ENCODE peak calls at places on chromosomes 16 and 17, in seven cellular contexts. M, H, L, B, J, U and Z are unnamed samples.

GRCh38 chr16:7246578-7246977 is 86.1 kb upstream of the RBFOX1 start:
- DNase-seq in M (no peak), B (no peak), U (no peak), H (peak), J (no peak), L (no peak), Z (peak)

GRCh38 chr16:23999663-24000062 is 163.9 kb downstream of the PRKCB start:
- DNase-seq in M (no peak), U (no peak), J (no peak), H (no peak), B (peak), L (no peak), Z (no peak)

GRCh38 chr16:102060-102855 is 24.2 kb downstream of the MPG start:
- DNase-seq in B (no peak), H (no peak), L (no peak), J (no peak), M (no peak), U (no peak), Z (no peak)

GRCh38 chr17:6578491-6578890 is 22.1 kb upstream of the PITPNM3 start:
- DNase-seq in L (no peak), B (no peak), U (no peak), H (no peak), M (no peak), J (no peak), Z (no peak)

GRCh38 chr17:40453881-40454630 is 10.8 kb downstream of the IGFBP4 start:
- DNase-seq in J (no peak), L (no peak), M (no peak), U (no peak), H (no peak), B (no peak), Z (no peak)

GRCh38 chr16:64870859-64871258 is 251.0 kb downstream of the CDH11 start:
- DNase-seq in J (no peak), B (no peak), U (no peak), L (peak), M (no peak), H (no peak), Z (no peak)

GRCh38 chr16:50668368-50669008 is 12.6 kb downstream of the SNX20 start:
- DNase-seq in H (no peak), L (no peak), J (no peak), U (peak), M (no peak), B (no peak), Z (no peak)

GRCh38 chr17:31573861-31574260 is 182.4 kb downstream of the RAB11FIP4 start:
- DNase-seq in B (no peak), U (no peak), H (no peak), L (peak), J (no peak), M (no peak), Z (no peak)

GRCh38 chr17:49086649-49087048 is 45.9 kb upstream of the B4GALNT2 start:
- DNase-seq in B (no peak), U (no peak), M (no peak), L (no peak), H (no peak), J (no peak), Z (no peak)

GRCh38 chr17:74457146-74457819 is 9.2 kb upstream of the CD300A start:
- DNase-seq in L (peak), M (peak), U (peak), J (peak), B (no peak), H (peak), Z (peak)

GRCh38 chr17:50280068-50280467 is 5.8 kb downstream of the TMEM92 start:
- DNase-seq in J (peak), B (no peak), M (peak), H (no peak), U (no peak), L (no peak), Z (peak)

GRCh38 chr17:82231562-82232321 is 2.9 kb downstream of the SLC16A3 start:
- DNase-seq in M (no peak), U (peak), H (peak), L (no peak), J (no peak), B (no peak), Z (peak)

GRCh38 chr17:36149296-36149820 is 27.1 kb downstream of the TBC1D3B start:
- DNase-seq in J (no peak), M (no peak), L (no peak), U (no peak), H (no peak), B (no peak), Z (peak)

GRCh38 chr16:86052926-86053325 is 154.0 kb downstream of the IRF8 start:
- DNase-seq in M (no peak), J (no peak), B (no peak), H (no peak), L (no peak), U (no peak), Z (no peak)

GRCh38 chr17:82315703-82316358 is 1.6 kb downstream of the CD7 start:
- DNase-seq in M (no peak), J (no peak), U (no peak), H (no peak), B (no peak), L (no peak), Z (no peak)

GRCh38 chr17:66915204-66915611 is 49.3 kb upstream of the CACNG4 start:
- DNase-seq in H (no peak), U (peak), M (no peak), L (peak), J (no peak), B (no peak), Z (no peak)

GRCh38 chr16:47204736-47205499 is 61.2 kb upstream of the NETO2 start:
- DNase-seq in U (no peak), L (no peak), M (no peak), H (no peak), J (no peak), B (no peak), Z (no peak)

GRCh38 chr17:17377568-17377967 is 74.4 kb downstream of the NT5M start:
- DNase-seq in J (no peak), U (no peak), B (no peak), L (no peak), M (no peak), H (no peak), Z (no peak)

GRCh38 chr17:78027121-78027520 is 68.6 kb downstream of the TNRC6C start:
- DNase-seq in L (no peak), J (no peak), H (no peak), M (no peak), B (no peak), U (no peak), Z (no peak)

GRCh38 chr16:12516621-12517309 is 286.9 kb downstream of the CPPED1 start:
- DNase-seq in J (no peak), B (no peak), M (no peak), L (no peak), U (no peak), H (no peak), Z (no peak)

GRCh38 chr16:7541026-7541425 is 208.4 kb downstream of the RBFOX1 start:
- DNase-seq in B (no peak), J (no peak), M (no peak), U (no peak), H (no peak), L (no peak), Z (no peak)

GRCh38 chr17:11391134-11391533 is 150.1 kb downstream of the SHISA6 start:
- DNase-seq in H (peak), B (no peak), U (peak), L (peak), J (no peak), M (no peak), Z (no peak)

GRCh38 chr16:86040496-86040895 is 141.5 kb downstream of the IRF8 start:
- DNase-seq in M (no peak), J (no peak), B (no peak), L (no peak), U (no peak), H (no peak), Z (no peak)

GRCh38 chr17:81867123-81867951 is 3.8 kb downstream of the ARHGDIA start:
- DNase-seq in U (peak), H (peak), M (no peak), L (peak), B (no peak), J (no peak), Z (no peak)

GRCh38 chr16:30946671-30947532 is 2.0 kb upstream of the ORAI3 start:
- DNase-seq in B (no peak), H (peak), M (no peak), U (no peak), J (no peak), L (no peak), Z (no peak)

GRCh38 chr16:30942421-30942796 is 6.5 kb upstream of the ORAI3 start:
- DNase-seq in M (no peak), B (no peak), J (no peak), H (no peak), L (no peak), U (no peak), Z (no peak)

GRCh38 chr16:30937692-30938091 is 11.2 kb upstream of the ORAI3 start:
- DNase-seq in H (no peak), L (no peak), M (no peak), U (no peak), J (no peak), B (no peak), Z (no peak)

GRCh38 chr16:30944352-30944751 is 4.5 kb upstream of the ORAI3 start:
- DNase-seq in U (no peak), B (no peak), J (no peak), M (no peak), H (no peak), L (no peak), Z (no peak)

DNA sequence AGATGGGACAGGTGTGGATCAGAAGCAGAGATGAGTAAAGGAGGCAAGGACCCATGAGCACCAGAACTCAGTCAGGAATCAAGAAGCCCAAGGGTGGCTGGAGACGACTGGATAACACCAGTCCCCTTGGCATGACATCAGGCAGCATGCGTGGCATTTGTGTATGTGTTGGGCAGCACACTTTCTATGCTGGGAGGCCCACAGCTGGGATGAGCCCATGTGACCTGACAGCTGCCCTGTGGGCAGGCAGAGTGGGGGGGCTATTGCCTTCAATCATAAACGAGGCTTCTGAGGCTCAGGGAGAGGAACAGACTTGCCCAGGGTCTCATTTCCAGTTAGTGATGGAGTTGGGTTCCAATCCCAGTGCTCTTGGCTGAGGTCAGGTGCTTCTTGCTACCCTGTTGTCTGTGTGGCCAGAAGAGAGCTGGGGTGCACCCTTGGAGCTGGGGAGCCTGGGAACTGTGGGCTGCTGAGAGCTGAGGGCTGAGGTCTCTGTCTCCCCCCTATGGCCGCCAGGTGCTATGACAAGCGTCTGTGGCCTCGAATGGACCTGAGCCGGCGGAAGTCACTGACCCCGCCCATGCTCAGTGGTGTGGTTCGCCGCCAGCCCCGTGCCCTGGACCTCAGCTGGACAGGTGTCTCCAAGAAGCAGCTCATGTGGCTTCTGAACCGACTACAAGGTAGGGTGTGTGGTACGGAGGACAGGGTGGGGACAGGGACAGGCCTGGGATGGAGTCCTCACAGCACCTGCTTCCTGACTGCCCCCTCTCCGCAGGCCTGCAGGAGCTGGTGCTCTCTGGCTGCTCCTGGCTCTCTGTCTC is 7.1 kb upstream of the ORAI3 start:
- DNase-seq in H (peak), M (peak), L (peak), B (no peak), U (peak), J (peak), Z (peak)
- TF ChIP-seq TAF1 in H (no peak), M (no peak), L (no peak), B (no peak), U (peak), J (no peak), Z (no peak)

GRCh38 chr16:78224342-78224741 is 124.9 kb downstream of the WWOX start:
- DNase-seq in U (no peak), H (no peak), M (no peak), B (no peak), J (no peak), L (no peak), Z (no peak)

GRCh38 chr16:78230832-78231231 is 131.4 kb downstream of the WWOX start:
- DNase-seq in B (no peak), M (no peak), H (no peak), U (no peak), L (no peak), J (no peak), Z (no peak)

GRCh38 chr16:78228704-78229103 is 129.2 kb downstream of the WWOX start:
- DNase-seq in L (no peak), M (no peak), B (no peak), H (no peak), U (no peak), J (no peak), Z (no peak)

DNA sequence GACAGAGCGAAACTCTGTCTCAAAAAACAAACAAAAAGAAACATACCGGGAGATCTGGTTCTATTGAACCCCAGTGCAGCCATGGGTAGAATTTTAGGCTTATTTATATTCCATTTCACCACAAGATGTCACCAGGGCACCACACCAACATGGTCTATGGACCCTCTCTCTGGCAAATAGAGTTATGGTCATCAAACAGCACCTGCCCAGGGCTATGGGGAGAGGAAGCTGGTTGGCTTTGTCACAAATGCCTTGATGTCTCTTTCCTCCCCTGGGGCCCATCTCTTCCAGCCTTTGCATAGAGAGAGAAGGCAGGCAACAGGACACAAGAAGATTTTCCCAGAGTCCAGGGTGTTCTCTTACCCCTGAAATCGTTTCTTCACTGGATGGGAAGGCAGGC is 128.4 kb downstream of the WWOX start:
- DNase-seq in M (no peak), B (no peak), J (no peak), U (peak), H (peak), L (peak), Z (no peak)
- TF ChIP-seq TAF1 in M (no peak), B (no peak), J (no peak), U (no peak), H (no peak), L (no peak), Z (no peak)

GRCh38 chr17:64658931-64659330 is 3.2 kb downstream of the SMURF2 start:
- DNase-seq in L (no peak), B (no peak), H (no peak), U (no peak), J (no peak), M (no peak), Z (no peak)
- TF ChIP-seq TAF1 in L (no peak), B (no peak), H (no peak), U (no peak), J (no peak), M (no peak), Z (no peak)

DNA sequence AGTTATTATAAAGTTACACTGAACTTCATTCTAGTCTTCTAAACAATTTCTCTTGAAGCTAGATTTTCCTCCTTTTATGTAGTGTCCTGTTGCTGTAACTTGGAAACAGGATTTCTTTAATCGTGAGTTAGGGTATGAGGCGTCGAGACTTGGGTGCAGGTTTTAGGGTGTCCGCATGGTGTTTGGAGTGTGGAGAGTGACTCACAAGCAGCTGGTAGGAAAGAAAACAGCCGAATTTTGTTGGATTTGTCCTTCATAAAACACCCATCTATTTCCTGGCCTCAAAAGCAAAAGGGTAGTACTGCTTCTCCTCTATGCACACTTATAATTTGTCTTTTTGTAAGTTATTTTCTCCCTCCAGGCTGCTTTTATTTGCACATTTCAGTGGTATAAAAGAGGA is 1.6 kb downstream of the RPTOR start:
- DNase-seq in B (no peak), J (no peak), U (no peak), H (no peak), L (no peak), M (no peak), Z (no peak)
- TF ChIP-seq TAF1 in B (no peak), J (no peak), U (no peak), H (no peak), L (no peak), M (no peak), Z (no peak)

GRCh38 chr16:75697571-75697970 is 3.7 kb downstream of the DUXB start:
- DNase-seq in U (no peak), L (no peak), B (no peak), H (no peak), J (no peak), M (no peak), Z (no peak)
- TF ChIP-seq TAF1 in U (no peak), L (no peak), B (no peak), H (no peak), J (no peak), M (no peak), Z (no peak)

GRCh38 chr17:62565817-62566216 is 61.7 kb upstream of the MRC2 start:
- DNase-seq in U (no peak), J (no peak), B (no peak), M (no peak), L (no peak), H (no peak), Z (no peak)

GRCh38 chr17:62566996-62567578 is 60.4 kb upstream of the MRC2 start:
- DNase-seq in H (no peak), B (no peak), U (no peak), L (no peak), M (no peak), J (no peak), Z (no peak)

GRCh38 chr17:62562656-62563055 is 64.8 kb upstream of the MRC2 start:
- DNase-seq in B (no peak), H (no peak), L (no peak), J (no peak), U (peak), M (no peak), Z (no peak)
- TF ChIP-seq TAF1 in B (no peak), H (no peak), L (no peak), J (no peak), U (no peak), M (no peak), Z (no peak)

DNA sequence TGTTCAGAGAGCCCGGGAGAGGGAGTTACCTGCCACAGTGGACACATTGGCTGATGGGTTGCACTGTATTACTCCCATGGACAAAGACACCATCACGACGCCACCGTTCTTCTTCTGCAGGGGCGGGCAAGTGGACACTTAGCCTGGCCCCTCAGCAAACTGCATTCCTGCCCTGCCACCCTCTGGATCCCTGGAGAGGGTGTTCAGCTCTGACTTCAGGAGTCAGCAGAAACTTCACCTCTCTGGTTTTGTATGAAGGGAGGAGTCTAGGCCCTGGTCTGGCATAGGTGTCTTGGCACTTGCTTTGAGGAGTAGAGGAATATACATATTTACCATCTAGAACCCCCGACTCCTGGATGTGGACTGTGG is 9.3 kb downstream of the DPEP2 start:
- DNase-seq in H (no peak), J (no peak), U (no peak), L (no peak), B (no peak), M (no peak), Z (no peak)
- TF ChIP-seq TAF1 in H (no peak), J (no peak), U (no peak), L (no peak), B (no peak), M (no peak), Z (no peak)